ENCODE peak calls at places on chromosomes 11 and 22, in five cellular contexts. S is uterus, Q is heart left ventricle, T is gastrocnemius medialis, K is stomach. I is an unnamed sample. For H3K4me1, the result is how much of the 10 kb centered on the place peaks cover.

GRCh38 chr11:35859311-35859710 is 84.6 kb upstream of the LDLRAD3 start:
- DNase-seq in S (no peak), Q (no peak), T (no peak), K (no peak), I (no peak)

GRCh38 chr22:27667121-27667843 is 134.3 kb downstream of the MN1 start:
- DNase-seq in S (peak), Q (peak), T (no peak), K (no peak), I (no peak)

GRCh38 chr11:122293298-122294023 is 177.4 kb upstream of the BLID start:
- DNase-seq in S (no peak), Q (no peak), T (no peak), K (no peak), I (no peak)

GRCh38 chr11:61893981-61894380 is 2.6 kb upstream of the FADS3 start:
- DNase-seq in S (no peak), Q (no peak), T (no peak), K (no peak), I (no peak)

GRCh38 chr11:128291835-128292234 is 295.5 kb downstream of the ETS1 start:
- DNase-seq in S (no peak), Q (no peak), T (no peak), K (peak), I (peak)

GRCh38 chr11:129973068-129973467 is 29.6 kb downstream of the PRDM10 start:
- DNase-seq in S (no peak), Q (no peak), T (no peak), K (no peak), I (no peak)

GRCh38 chr11:5618807-5619206 is 6.0 kb upstream of the TRIM34 start:
- DNase-seq in S (no peak), Q (no peak), T (no peak), K (no peak), I (no peak)

GRCh38 chr11:77213589-77214428 is 85.8 kb downstream of the MYO7A start:
- DNase-seq in S (no peak), Q (no peak), T (no peak), K (no peak), I (no peak)

GRCh38 chr22:22200569-22201184 is 43.9 kb upstream of the VPREB1 start:
- DNase-seq in S (no peak), Q (no peak), T (no peak), K (no peak), I (no peak)

GRCh38 chr11:61826930-61827572 is 1.0 kb upstream of the FADS2 start:
- DNase-seq in S (no peak), Q (no peak), T (no peak), K (no peak), I (no peak)

GRCh38 chr11:12692238-12693074 is 18.2 kb downstream of the TEAD1 start:
- DNase-seq in S (peak), Q (peak), T (peak), K (peak), I (peak)

GRCh38 chr11:68010058-68011041 is at the start of gene ALDH3B1:
- DNase-seq in S (peak), Q (peak), T (peak), K (peak), I (peak)
- H3K4me1 ChIP-seq in S (under half), Q (under half), T (under half), K (half or more), I (under half)

GRCh38 chr11:114059278-114059983 is at the start of gene ZBTB16:
- DNase-seq in S (peak), Q (peak), T (peak), K (peak), I (peak)

GRCh38 chr11:114058871-114059277 is 637 bp upstream of the ZBTB16 start:
- DNase-seq in S (no peak), Q (peak), T (peak), K (peak), I (no peak)

GRCh38 chr11:114061053-114062049 is 1.8 kb downstream of the ZBTB16 start:
- DNase-seq in S (no peak), Q (peak), T (peak), K (peak), I (peak)

GRCh38 chr11:114060402-114061052 is 1.0 kb downstream of the ZBTB16 start:
- DNase-seq in S (no peak), Q (peak), T (peak), K (peak), I (peak)

DNA sequence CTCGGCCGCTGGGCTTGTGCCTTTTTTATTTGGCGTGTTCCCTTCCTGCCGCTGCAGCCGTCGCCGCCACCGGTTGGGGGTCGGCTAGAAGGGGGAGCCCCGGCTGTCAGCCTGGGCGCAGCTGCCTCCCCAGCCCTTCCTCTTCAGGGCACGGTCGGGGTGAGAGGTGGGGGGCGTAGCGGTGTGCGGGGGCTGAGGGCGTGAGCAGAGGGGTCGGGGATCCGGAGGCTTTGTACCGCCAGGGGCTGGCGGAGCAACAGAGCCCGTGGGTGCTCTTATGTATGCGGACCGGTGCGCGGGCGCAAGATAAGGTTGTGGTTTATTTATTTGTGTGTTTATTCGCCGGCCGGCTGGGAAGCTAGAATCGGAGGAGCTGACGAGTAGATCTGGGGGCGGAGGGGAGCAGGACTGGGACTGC is 482 bp downstream of the ZBTB16 start:
- DNase-seq in S (no peak), Q (peak), T (peak), K (peak), I (peak)
- TF ChIP-seq CTCF in S (no peak), Q (no peak), T (peak), K (no peak), I (no peak)

GRCh38 chr11:65214212-65214845 is 32.6 kb downstream of the CAPN1 start:
- DNase-seq in S (no peak), Q (no peak), T (no peak), K (peak), I (no peak)
- TF ChIP-seq POLR2A in S (no peak), Q (no peak), T (no peak), K (no peak), I (no peak)

GRCh38 chr11:124892750-124893454 is 4.8 kb downstream of the ROBO4 start:
- DNase-seq in S (no peak), Q (peak), T (no peak), K (no peak), I (no peak)
- H3K4me1 ChIP-seq in S (under half), Q (under half), T (under half), K (under half), I (under half)

DNA sequence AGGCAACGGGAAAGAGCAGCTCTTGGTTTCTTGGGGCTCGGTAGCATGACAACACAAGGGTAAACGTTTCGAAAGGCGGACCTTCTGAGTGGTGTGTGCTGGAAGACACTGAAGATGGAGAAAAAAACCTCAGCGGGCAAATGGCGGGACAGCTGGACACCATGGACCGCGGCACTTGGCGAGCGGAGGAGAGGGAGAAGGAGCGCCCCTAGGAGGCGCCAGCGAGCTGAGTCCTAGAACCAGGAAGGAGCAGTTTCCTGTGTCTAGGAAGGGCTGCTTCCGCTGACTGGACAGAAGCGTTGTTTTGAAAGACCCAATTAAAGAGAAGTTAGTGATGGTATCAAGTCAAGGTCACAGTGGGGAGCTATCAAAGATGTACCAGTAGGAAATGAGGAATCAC is 44.0 kb upstream of the OPCML start:
- DNase-seq in S (no peak), Q (no peak), T (no peak), K (no peak), I (no peak)
- TF ChIP-seq CTCF in S (no peak), Q (no peak), T (no peak), K (no peak), I (no peak)

DNA sequence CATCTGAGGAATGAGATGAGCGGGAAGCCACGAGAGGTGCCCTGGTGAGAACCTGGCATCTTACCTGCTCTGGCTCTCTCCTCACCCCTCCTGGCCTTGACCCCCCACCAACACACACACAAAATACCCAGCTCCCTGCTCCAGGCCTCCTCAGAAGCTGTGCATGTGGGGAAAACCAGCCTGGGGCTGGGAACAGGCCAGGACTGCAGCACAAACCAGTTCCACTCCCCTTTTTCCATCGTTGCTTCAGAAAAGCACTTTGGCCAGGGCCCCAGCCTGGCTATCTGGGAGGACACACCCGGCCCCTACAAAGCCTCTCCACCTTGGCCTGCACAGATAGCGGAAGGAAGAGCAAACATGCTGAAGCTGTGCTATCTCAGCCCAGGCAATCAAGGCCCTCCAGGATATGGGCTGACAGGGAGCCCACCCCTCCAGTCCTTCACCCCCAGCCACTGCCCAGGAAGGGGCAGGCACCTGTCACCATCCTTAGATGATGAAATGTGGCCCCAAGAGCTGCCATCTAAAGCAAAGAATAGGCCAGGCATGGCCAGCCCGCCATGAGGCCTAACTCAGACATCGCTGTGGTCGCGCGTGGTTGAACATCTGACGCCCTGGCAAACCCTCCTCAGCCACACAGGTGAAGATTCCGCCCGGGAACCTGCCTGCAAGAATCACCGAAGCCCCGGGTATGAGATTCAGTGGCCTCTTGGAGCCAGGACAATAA is 35.4 kb downstream of the PISD start:
- DNase-seq in S (peak), Q (no peak), T (no peak), K (peak), I (peak)
- TF ChIP-seq POLR2A in S (no peak), Q (no peak), T (no peak), K (no peak), I (no peak)

GRCh38 chr22:26485991-26486390 is 2.3 kb downstream of the SRRD start:
- DNase-seq in S (no peak), Q (no peak), T (no peak), K (no peak), I (no peak)
- H3K4me1 ChIP-seq in S (under half), Q (under half), T (under half), K (under half), I (under half)